ENCODE peak calls at places on chromosomes 16 and 17, in six cellular contexts. Z is IMR-90, X is H9, F is trophoblast cell, B is mesenchymal stem cell, I is H1. V is an unnamed sample.
A peak's percentile ranks its signal among the peaks of the same experiment; 100 is the strongest.

GRCh38 chr17:42101513-42102292 is 3.4 kb upstream of the ZNF385C start:
- DNase-seq in I (peak; percentile 100), X (peak; percentile 96), Z (peak; percentile 57), F (peak; percentile 87), B (peak; percentile 50), V (peak; percentile 68)

GRCh38 chr17:35896011-35896587 is 15.9 kb upstream of the CCL5 start:
- DNase-seq in I (no peak), F (no peak), B (peak; percentile 9), X (no peak), Z (no peak), V (no peak)

GRCh38 chr17:40447148-40447644 is 3.9 kb downstream of the IGFBP4 start:
- DNase-seq in Z (no peak), X (no peak), B (no peak), I (no peak), F (no peak), V (no peak)

GRCh38 chr16:8720080-8720966 is 45.9 kb downstream of the ABAT start:
- DNase-seq in Z (no peak), I (peak; percentile 59), X (peak; percentile 47), F (no peak), B (no peak), V (peak; percentile 65)

GRCh38 chr16:7345423-7345822 is 12.8 kb downstream of the RBFOX1 start:
- DNase-seq in F (no peak), Z (no peak), B (no peak), I (no peak), X (no peak), V (no peak)

GRCh38 chr16:17603614-17604013 is 132.9 kb upstream of the XYLT1 start:
- DNase-seq in Z (no peak), I (no peak), F (no peak), B (no peak), X (no peak), V (no peak)

GRCh38 chr16:52799149-52799548 is 252.2 kb upstream of the TOX3 start:
- DNase-seq in I (no peak), X (no peak), B (no peak), F (no peak), Z (no peak), V (no peak)

GRCh38 chr16:89744813-89745212 is 23.5 kb downstream of the ZNF276 start:
- DNase-seq in X (no peak), I (no peak), F (no peak), Z (no peak), B (no peak), V (no peak)

GRCh38 chr17:29642171-29642611 is 19.5 kb upstream of the CORO6 start:
- DNase-seq in I (no peak), F (no peak), Z (no peak), B (no peak), X (no peak), V (no peak)

GRCh38 chr16:88811600-88811849 is 203 bp downstream of the APRT start:
- DNase-seq in F (no peak), B (no peak), Z (no peak), I (no peak), X (no peak), V (no peak)

DNA sequence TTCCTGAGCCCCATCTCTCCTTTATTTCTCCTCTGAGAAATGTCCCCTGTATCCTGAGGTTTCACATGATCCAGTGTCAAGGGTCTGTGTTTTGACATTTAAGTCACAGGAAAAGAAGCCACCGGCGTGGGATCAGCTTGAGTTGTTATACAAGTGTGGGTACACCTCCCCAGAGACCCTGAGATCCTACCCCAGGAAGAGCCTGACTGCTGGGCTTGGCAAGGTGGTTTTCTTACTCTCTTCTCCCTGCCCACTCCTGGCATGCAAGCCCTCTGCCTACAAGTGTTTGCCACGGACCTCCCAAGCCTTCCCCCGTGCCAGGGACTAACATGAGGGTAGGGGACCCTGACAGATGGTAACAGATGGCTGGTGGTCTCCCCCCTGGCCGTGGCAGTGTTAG is 2.8 kb upstream of the ARHGAP27 start:
- DNase-seq in Z (no peak), X (no peak), B (no peak), F (no peak), I (no peak), V (no peak)
- H3K14ac ChIP-seq in Z (no peak overlapping the region), X (no peak overlapping the region), B (no peak overlapping the region), F (no peak overlapping the region), I (no peak overlapping the region), V (no peak overlapping the region)

DNA sequence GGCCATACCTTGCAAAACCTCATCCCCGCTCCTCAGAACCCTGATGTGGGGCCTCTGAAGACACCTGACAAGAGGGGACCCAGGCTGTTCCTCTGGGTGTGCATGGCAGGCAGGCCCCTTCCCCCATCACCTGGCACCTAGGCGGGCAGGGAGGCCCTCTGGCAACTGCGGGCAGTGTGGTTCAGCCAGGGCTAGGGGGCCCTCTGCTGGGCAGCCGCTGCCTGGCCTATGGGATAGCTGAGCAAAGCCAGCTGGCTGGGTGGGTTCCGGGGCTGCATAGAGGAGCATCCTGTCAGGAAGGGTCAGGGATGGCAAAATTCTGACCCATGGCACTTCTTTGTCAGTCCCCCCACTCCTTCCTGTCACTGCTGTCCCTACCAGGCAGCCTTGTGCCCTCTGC is 228.7 kb upstream of the ASIC2 start:
- DNase-seq in X (peak; percentile 80), F (peak; percentile 39), B (no peak), I (peak; percentile 87), Z (no peak), V (peak; percentile 11)
- H3K14ac ChIP-seq in X (no peak overlapping the region), F (no peak overlapping the region), B (no peak overlapping the region), I (no peak overlapping the region), Z (no peak overlapping the region), V (no peak overlapping the region)

GRCh38 chr16:80084614-80085013 is 456.2 kb upstream of the DYNLRB2 start:
- DNase-seq in B (peak; percentile 64), X (peak; percentile 76), I (peak; percentile 56), Z (no peak), F (peak; percentile 85), V (peak; percentile 56)
- H3K14ac ChIP-seq in B (no peak overlapping the region), X (no peak overlapping the region), I (no peak overlapping the region), Z (no peak overlapping the region), F (no peak overlapping the region), V (no peak overlapping the region)

DNA sequence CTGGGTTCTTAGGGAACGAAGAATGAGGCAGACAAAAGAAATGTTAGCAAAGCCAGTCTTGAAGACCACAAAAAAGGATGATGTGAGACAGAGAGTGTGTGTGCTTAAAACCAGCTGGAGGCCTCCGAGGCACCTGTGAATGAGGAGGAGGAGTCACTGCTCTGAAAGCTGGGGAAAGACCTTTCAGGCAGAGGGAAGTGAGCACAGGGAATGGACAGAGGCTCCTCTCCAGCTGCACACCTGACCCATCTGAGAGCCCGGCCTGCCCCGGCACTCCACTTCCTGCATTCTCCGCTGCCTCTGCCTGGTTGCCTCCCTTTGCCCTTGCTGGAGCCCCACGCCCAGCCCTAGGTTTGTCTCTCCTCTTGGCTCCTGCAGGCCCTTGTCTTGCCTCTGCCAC is 55.2 kb upstream of the SREBF1 start:
- DNase-seq in X (no peak), B (no peak), Z (no peak), I (no peak), F (no peak), V (no peak)
- H3K14ac ChIP-seq in X (no peak overlapping the region), B (no peak overlapping the region), Z (no peak overlapping the region), I (no peak overlapping the region), F (no peak overlapping the region), V (no peak overlapping the region)

GRCh38 chr16:85134076-85134793 is 22.0 kb upstream of the CIBAR2 start:
- DNase-seq in F (no peak), X (no peak), I (no peak), B (no peak), Z (no peak), V (no peak)
- H3K14ac ChIP-seq in F (no peak overlapping the region), X (no peak overlapping the region), I (no peak overlapping the region), B (no peak overlapping the region), Z (no peak overlapping the region), V (no peak overlapping the region)

GRCh38 chr16:10383626-10384025 is 2.2 kb upstream of the ATF7IP2 start:
- DNase-seq in B (no peak), X (no peak), I (no peak), F (no peak), Z (no peak), V (no peak)
- H3K14ac ChIP-seq in B (no peak overlapping the region), X (no peak overlapping the region), I (no peak overlapping the region), F (no peak overlapping the region), Z (no peak overlapping the region), V (no peak overlapping the region)

GRCh38 chr17:72280881-72281280 is 160.1 kb downstream of the SOX9 start:
- DNase-seq in F (no peak), Z (no peak), I (no peak), X (no peak), B (no peak), V (no peak)
- H3K14ac ChIP-seq in F (no peak overlapping the region), Z (no peak overlapping the region), I (no peak overlapping the region), X (no peak overlapping the region), B (no peak overlapping the region), V (no peak overlapping the region)

DNA sequence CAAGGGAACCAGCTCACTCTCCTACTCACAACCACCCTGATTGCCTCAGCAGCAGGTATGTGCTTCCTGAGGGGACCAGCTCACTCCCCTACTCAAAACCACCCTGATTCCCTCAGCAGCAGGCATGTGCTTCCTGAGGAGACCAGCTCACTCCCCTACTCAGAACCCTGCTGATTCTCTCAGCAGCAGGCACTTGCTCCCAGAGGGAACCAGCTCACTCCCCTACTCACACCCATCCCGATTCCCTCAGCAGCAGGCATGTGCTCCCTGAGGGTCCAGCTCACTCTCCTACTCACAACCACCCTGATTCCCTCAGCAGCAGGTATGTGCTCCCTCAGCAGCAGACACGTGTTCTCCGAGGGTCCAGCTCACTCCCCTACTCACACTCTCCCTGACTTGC is 26.1 kb upstream of the COG7 start:
- DNase-seq in B (no peak), Z (no peak), I (no peak), F (no peak), X (no peak), V (no peak)
- H3K14ac ChIP-seq in B (no peak overlapping the region), Z (no peak overlapping the region), I (no peak overlapping the region), F (no peak overlapping the region), X (no peak overlapping the region), V (no peak overlapping the region)

DNA sequence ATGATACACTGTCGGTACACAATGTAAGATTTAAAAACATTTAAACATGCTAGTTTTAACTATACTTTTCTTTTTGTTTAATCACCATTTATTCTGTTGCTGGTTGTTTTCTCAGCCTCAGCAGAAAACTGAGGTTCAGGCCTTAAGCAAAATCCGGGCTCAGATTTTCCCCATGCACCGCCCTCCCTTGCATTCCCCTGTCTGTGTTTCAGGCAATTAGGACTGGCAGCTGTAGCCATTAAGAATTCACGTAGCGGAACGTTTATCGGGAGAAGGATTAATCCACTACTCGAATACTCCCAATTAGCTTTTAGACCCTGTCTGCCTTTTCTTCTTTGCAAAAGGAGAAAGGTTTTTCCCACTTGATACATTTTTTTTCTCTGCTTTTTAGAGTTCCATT is 173.0 kb downstream of the RPTOR start:
- DNase-seq in X (no peak), I (no peak), Z (no peak), F (no peak), B (no peak), V (no peak)
- H3K14ac ChIP-seq in X (no peak overlapping the region), I (no peak overlapping the region), Z (peak overlapping the region; percentile 40), F (no peak overlapping the region), B (no peak overlapping the region), V (no peak overlapping the region)

DNA sequence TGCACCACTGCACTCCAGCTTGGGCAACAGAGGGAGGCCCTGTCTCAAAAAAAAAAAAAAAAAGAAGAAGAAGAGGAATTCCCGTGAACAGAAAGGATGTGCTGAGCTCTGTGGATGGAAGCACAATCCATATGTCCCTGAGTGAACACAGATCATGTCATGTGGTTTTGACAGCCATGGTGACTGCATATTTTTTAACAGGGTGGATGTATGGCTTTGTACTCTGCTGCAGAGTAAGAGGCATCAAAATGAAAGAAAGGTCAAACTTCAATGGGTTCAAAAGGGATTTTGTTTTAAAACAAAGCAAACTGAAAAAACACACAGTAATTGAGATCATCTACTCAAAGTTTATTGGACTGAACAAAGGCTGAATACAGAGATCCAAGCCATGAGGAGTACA is 31.5 kb downstream of the MXRA7 start:
- DNase-seq in Z (no peak), X (no peak), B (no peak), F (no peak), I (no peak), V (no peak)
- H3K14ac ChIP-seq in Z (no peak overlapping the region), X (no peak overlapping the region), B (no peak overlapping the region), F (no peak overlapping the region), I (no peak overlapping the region), V (no peak overlapping the region)

V was measured in neuronal stem cell.